ENCODE peak calls at places on chromosomes 2 and 18, in seven cellular contexts. K is SK-N-SH, O is mesendoderm, Y is H9, P is GM23248, C is neural progenitor cell, Q is GM12878. E is an unnamed sample.

GRCh38 chr2:85194780-85195480 is 61.7 kb downstream of the TCF7L1 start:
- DNase-seq in K (no peak), O (no peak), Y (no peak), P (no peak), C (no peak), Q (no peak), E (no peak)

GRCh38 chr2:191899442-191899841 is 52.6 kb upstream of the CAVIN2 start:
- DNase-seq in K (no peak), O (no peak), Y (no peak), P (peak; percentile 93), C (no peak), Q (no peak), E (peak; percentile 74)

GRCh38 chr2:55010915-55011314 is 39.3 kb downstream of the RTN4 start:
- DNase-seq in K (no peak), O (no peak), Y (no peak), P (peak; percentile 62), C (no peak), Q (no peak), E (no peak)

GRCh38 chr18:77077836-77078456 is 54.6 kb downstream of the MBP start:
- DNase-seq in K (no peak), O (no peak), Y (no peak), P (peak; percentile 66), C (no peak), Q (no peak), E (no peak)

GRCh38 chr18:35827275-35827929 is 145.1 kb upstream of the RMP24 start:
- DNase-seq in K (no peak), O (peak; percentile 80), Y (peak; percentile 69), P (no peak), C (no peak), Q (no peak), E (no peak)

GRCh38 chr2:226475650-226476049 is 324.0 kb downstream of the IRS1 start:
- DNase-seq in K (no peak), O (peak; percentile 74), Y (no peak), P (peak; percentile 77), C (no peak), Q (no peak), E (peak; percentile 52)

GRCh38 chr2:98308068-98308467 is 38.2 kb upstream of the CNGA3 start:
- DNase-seq in K (no peak), O (no peak), Y (no peak), P (peak; percentile 41), C (no peak), Q (no peak), E (peak; percentile 58)

GRCh38 chr2:203683932-203684556 is 22.4 kb upstream of the CD28 start:
- DNase-seq in K (no peak), O (peak; percentile 32), Y (no peak), P (peak; percentile 95), C (no peak), Q (peak; percentile 28), E (peak; percentile 66)

GRCh38 chr2:232327089-232328037 is 51.2 kb upstream of the ALPP start:
- DNase-seq in K (peak; percentile 85), O (peak; percentile 81), Y (peak; percentile 91), P (peak; percentile 65), C (peak; percentile 81), Q (no peak), E (peak; percentile 95)

GRCh38 chr2:15591692-15592463 is at the start of gene DDX1:
- DNase-seq in K (peak; percentile 96), O (peak; percentile 89), Y (peak; percentile 82), P (peak; percentile 94), C (peak; percentile 89), Q (peak; percentile 20), E (peak; percentile 93)
- H3K4me1 ChIP-seq in K (peaks cover 14% of the 10 kb centered on the region), O (no peaks in the 10 kb centered on the region), Y (no peaks in the 10 kb centered on the region), P (peaks cover 14% of the 10 kb centered on the region), C (peaks cover 9% of the 10 kb centered on the region), Q (no peaks in the 10 kb centered on the region), E (peaks cover 14% of the 10 kb centered on the region)

DNA sequence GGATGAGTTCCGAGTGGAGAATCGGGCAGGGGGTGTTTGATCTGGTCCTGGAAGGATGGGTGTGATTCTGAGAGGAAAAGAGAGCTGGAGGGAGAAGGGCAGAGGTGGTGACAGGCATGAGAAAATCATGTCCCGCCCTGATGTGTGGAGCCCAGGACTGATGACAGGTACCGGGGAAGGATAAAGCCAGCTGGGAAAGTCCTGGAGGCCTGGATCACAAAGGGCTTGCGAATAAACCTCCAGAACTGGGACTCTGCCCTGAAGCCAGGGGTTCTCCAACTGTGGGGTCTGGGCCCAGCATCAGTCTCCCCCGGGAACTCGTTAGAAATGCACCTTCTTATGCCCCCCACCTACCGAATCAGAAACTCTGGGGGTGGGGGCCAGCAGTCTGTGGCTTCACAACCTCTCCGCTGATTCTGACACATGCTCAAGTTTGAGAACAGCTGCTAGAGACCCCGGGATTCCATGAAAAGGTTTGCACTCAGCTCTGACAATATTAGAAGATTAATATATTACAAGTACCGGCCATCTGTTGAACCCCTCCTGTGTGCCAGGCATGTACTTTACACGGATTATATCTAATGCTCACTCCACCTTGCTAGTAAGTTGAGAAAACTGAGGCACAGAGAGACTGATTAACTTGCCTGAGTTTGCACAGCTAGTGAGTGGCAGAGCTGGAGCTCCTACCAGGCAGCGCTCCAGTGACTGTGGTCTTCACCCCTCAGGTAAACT is 8.0 kb downstream of the TNFRSF11A start:
- DNase-seq in K (no peak), O (no peak), Y (no peak), P (no peak), C (no peak), Q (no peak), E (no peak)
- H3K4me2 ChIP-seq in K (no peak overlapping the region), O (no peak overlapping the region), Y (no peak overlapping the region), P (no peak overlapping the region), C (no peak overlapping the region), Q (no peak overlapping the region), E (no peak overlapping the region)

GRCh38 chr18:3449702-3450357 is at the start of gene TGIF1:
- DNase-seq in K (peak; percentile 77), O (peak; percentile 95), Y (peak; percentile 77), P (peak; percentile 84), C (peak; percentile 92), Q (no peak), E (peak; percentile 56)
- H3K79me2 ChIP-seq in K (peaks cover 57% of the 10 kb centered on the region), O (peaks cover 51% of the 10 kb centered on the region), Y (peaks cover 44% of the 10 kb centered on the region), P (peaks cover 39% of the 10 kb centered on the region), C (peaks cover 79% of the 10 kb centered on the region), Q (no peaks in the 10 kb centered on the region), E (peaks cover 46% of the 10 kb centered on the region)

GRCh38 chr2:239762742-239763269 is 262.3 kb downstream of the NDUFA10 start:
- DNase-seq in K (no peak), O (no peak), Y (no peak), P (peak; percentile 14), C (no peak), Q (no peak), E (peak; percentile 37)
- H3K4me1 ChIP-seq in K (peaks cover 28% of the 10 kb centered on the region), O (no peaks in the 10 kb centered on the region), Y (no peaks in the 10 kb centered on the region), P (no peaks in the 10 kb centered on the region), C (no peaks in the 10 kb centered on the region), Q (no peaks in the 10 kb centered on the region), E (no peaks in the 10 kb centered on the region)

DNA sequence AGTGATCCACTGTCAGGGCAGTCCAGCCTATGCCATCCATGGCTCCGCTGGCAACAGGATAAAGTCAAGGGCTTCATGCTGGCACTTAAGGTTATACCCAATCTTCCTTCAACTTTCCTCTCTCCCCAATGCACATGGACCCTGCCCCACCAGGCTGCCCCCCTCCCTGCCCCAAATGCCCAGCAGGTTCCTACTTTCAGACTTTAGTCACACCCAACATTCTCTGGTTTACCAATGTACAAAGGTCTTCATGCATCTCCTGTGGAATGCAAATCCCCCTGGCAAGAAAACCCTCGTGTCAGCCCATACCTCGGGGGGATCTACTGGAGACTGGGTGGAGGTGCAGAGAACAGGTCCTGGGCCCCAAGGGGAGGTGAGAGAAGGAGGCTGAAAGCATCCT is 59.3 kb downstream of the MCFD2 start:
- DNase-seq in K (no peak), O (no peak), Y (no peak), P (no peak), C (no peak), Q (no peak), E (no peak)
- H3K4me2 ChIP-seq in K (peak overlapping the region; percentile 51), O (no peak overlapping the region), Y (no peak overlapping the region), P (no peak overlapping the region), C (no peak overlapping the region), Q (no peak overlapping the region), E (no peak overlapping the region)

E was measured in osteoblast.